ENCODE peak calls at places on chromosomes 6 and 20, in nine cellular contexts. E is tibial artery; W is CD8-positive, alpha-beta T cell; C is osteoblast; D is endodermal cell; H is prostate gland; Z is heart right ventricle; S is uterus; L is IMR-90. X is an unnamed sample.
A peak's percentile ranks its signal among the peaks of the same experiment; 100 is the strongest.

GRCh38 chr6:23446394-23447001 is 679.5 kb upstream of the NRSN1 start:
- DNase-seq in E (no peak), W (no peak), C (peak; percentile 13), D (no peak), H (no peak), Z (no peak), S (no peak), L (peak; percentile 76), X (no peak)

GRCh38 chr20:59785986-59786753 is 147.3 kb downstream of the SYCP2 start:
- DNase-seq in E (no peak), W (no peak), C (peak; percentile 68), D (peak; percentile 32), H (no peak), Z (no peak), S (no peak), L (no peak), X (no peak)

GRCh38 chr6:133645000-133645619 is 243.8 kb upstream of the TCF21 start:
- DNase-seq in E (no peak), W (no peak), C (no peak), D (no peak), H (no peak), Z (no peak), S (no peak), L (peak; percentile 74), X (no peak)

GRCh38 chr6:11514672-11515071 is 22.9 kb upstream of the TMEM170B start:
- DNase-seq in E (no peak), W (no peak), C (no peak), D (no peak), H (no peak), Z (no peak), S (no peak), L (no peak), X (no peak)

GRCh38 chr20:1286267-1287036 is 20.4 kb downstream of the SNPH start:
- DNase-seq in E (no peak), W (peak; percentile 55), C (no peak), D (no peak), H (no peak), Z (no peak), S (no peak), L (no peak), X (peak; percentile 29)

GRCh38 chr6:155187994-155188706 is 75.7 kb upstream of the CLDN20 start:
- DNase-seq in E (no peak), W (no peak), C (peak; percentile 62), D (no peak), H (peak; percentile 44), Z (no peak), S (no peak), L (peak; percentile 66), X (no peak)

GRCh38 chr6:165861226-165861625 is 198.2 kb upstream of the PDE10A start:
- DNase-seq in E (no peak), W (no peak), C (no peak), D (no peak), H (no peak), Z (no peak), S (no peak), L (no peak), X (no peak)

GRCh38 chr20:50540620-50541605 is 30.7 kb downstream of the PTPN1 start:
- DNase-seq in E (no peak), W (no peak), C (peak; percentile 79), D (no peak), H (no peak), Z (no peak), S (no peak), L (peak; percentile 93), X (no peak)

GRCh38 chr6:74510878-74511277 is 695.0 kb downstream of the COL12A1 start:
- DNase-seq in E (no peak), W (no peak), C (no peak), D (no peak), H (no peak), Z (no peak), S (no peak), L (peak; percentile 21), X (no peak)

GRCh38 chr20:63675681-63676368 is 17.7 kb downstream of the RTEL1 start:
- DNase-seq in E (no peak), W (no peak), C (no peak), D (no peak), H (no peak), Z (no peak), S (no peak), L (no peak), X (no peak)

GRCh38 chr20:63667858-63668257 is 9.7 kb downstream of the RTEL1 start:
- DNase-seq in E (no peak), W (no peak), C (no peak), D (no peak), H (no peak), Z (no peak), S (no peak), L (no peak), X (no peak)

GRCh38 chr20:63668351-63668750 is 10.2 kb downstream of the RTEL1 start:
- DNase-seq in E (no peak), W (no peak), C (no peak), D (no peak), H (no peak), Z (no peak), S (no peak), L (no peak), X (no peak)

GRCh38 chr20:63673951-63674350 is 15.8 kb downstream of the RTEL1 start:
- DNase-seq in E (no peak), W (no peak), C (peak; percentile 60), D (no peak), H (no peak), Z (no peak), S (no peak), L (no peak), X (no peak)

GRCh38 chr20:63672666-63673065 is 14.6 kb downstream of the RTEL1 start:
- DNase-seq in E (no peak), W (no peak), C (no peak), D (no peak), H (no peak), Z (no peak), S (no peak), L (no peak), X (no peak)
- H3K36me3 ChIP-seq in E (peaks cover 35% of the 10 kb centered on the region), W (peaks cover 5% of the 10 kb centered on the region), C (peaks cover 40% of the 10 kb centered on the region), D (peaks cover 10% of the 10 kb centered on the region), H (no peaks in the 10 kb centered on the region), Z (peaks cover 65% of the 10 kb centered on the region), S (no peaks in the 10 kb centered on the region), L (peaks cover 45% of the 10 kb centered on the region), X (peaks cover 6% of the 10 kb centered on the region)

DNA sequence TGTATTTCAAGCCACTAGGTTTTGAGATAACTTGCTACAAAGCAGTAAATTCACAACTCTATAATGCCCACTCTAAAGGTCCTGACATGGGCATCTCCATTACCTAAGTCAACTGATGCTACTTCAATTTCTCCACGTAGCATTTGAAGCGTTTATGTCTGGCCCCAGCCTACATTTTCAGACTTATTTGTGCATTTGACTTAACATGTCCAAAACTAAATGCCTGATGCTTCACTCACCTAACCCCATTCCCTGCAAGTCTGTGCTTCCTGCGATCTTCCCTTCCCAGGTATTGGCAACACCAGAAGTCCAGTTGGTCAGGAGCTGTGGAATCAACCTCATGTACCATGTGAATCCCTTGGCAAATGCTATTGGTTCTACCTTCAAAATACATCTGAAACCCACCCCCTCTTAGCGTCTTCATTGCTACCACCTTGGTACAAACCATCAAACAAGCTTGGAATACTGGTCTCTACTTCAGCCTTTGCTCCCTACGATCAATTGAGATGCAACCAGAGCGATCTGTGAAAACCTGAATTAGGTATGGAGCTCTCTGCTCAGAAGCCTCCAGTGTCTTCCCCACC is 12.8 kb upstream of the ZNFX1 start:
- DNase-seq in E (no peak), W (no peak), C (no peak), D (peak; percentile 70), H (no peak), Z (no peak), S (no peak), L (no peak), X (no peak)
- H3K36me3 ChIP-seq in E (peaks cover 56% of the 10 kb centered on the region), W (peaks cover 51% of the 10 kb centered on the region), C (peaks cover 58% of the 10 kb centered on the region), D (peaks cover 70% of the 10 kb centered on the region), H (peaks cover 5% of the 10 kb centered on the region), Z (peaks cover 74% of the 10 kb centered on the region), S (no peaks in the 10 kb centered on the region), L (peaks cover 51% of the 10 kb centered on the region), X (peaks cover 52% of the 10 kb centered on the region)

GRCh38 chr6:169227116-169227515 is 26.5 kb downstream of the THBS2 start:
- DNase-seq in E (no peak), W (no peak), C (no peak), D (no peak), H (no peak), Z (no peak), S (no peak), L (no peak), X (no peak)
- H3K36me3 ChIP-seq in E (peaks cover 50% of the 10 kb centered on the region), W (no peaks in the 10 kb centered on the region), C (peaks cover 100% of the 10 kb centered on the region), D (no peaks in the 10 kb centered on the region), H (no peaks in the 10 kb centered on the region), Z (peaks cover 18% of the 10 kb centered on the region), S (no peaks in the 10 kb centered on the region), L (peaks cover 55% of the 10 kb centered on the region), X (no peaks in the 10 kb centered on the region)

GRCh38 chr6:149852881-149853280 is 11.3 kb downstream of the LRP11 start:
- DNase-seq in E (no peak), W (no peak), C (no peak), D (no peak), H (no peak), Z (no peak), S (no peak), L (no peak), X (no peak)

GRCh38 chr6:149854532-149854931 is 9.6 kb downstream of the LRP11 start:
- DNase-seq in E (no peak), W (no peak), C (no peak), D (no peak), H (no peak), Z (no peak), S (no peak), L (no peak), X (no peak)

GRCh38 chr6:149847943-149848267 is 16.3 kb downstream of the LRP11 start:
- DNase-seq in E (no peak), W (no peak), C (no peak), D (no peak), H (no peak), Z (no peak), S (no peak), L (no peak), X (no peak)

GRCh38 chr6:149852180-149852579 is 12.0 kb downstream of the LRP11 start:
- DNase-seq in E (no peak), W (no peak), C (no peak), D (no peak), H (no peak), Z (no peak), S (no peak), L (peak; percentile 62), X (no peak)

DNA sequence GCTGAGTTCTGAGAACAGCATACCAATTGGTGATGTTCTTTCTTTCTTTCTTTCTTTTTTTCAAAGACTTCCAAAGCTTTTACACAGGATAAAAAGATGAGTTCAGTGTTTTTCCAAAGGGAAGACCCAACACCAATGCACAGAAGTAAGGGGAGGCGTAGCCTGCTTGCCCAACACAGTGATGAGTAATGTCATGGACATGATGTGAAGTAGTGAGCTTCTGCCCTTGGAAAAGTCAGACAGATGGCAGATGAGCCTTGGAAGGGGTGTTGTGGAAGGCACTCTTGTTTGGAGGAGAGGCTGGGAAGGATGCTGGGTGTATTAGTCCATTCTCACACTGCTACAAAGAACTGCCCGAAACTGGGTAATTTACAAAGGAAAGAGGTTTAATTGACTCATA is 12.7 kb downstream of the LRP11 start:
- DNase-seq in E (no peak), W (no peak), C (no peak), D (no peak), H (no peak), Z (no peak), S (no peak), L (peak; percentile 78), X (no peak)
- H3K36me3 ChIP-seq in E (no peaks in the 10 kb centered on the region), W (no peaks in the 10 kb centered on the region), C (peaks cover 4% of the 10 kb centered on the region), D (no peaks in the 10 kb centered on the region), H (peaks cover 3% of the 10 kb centered on the region), Z (peaks cover 5% of the 10 kb centered on the region), S (no peaks in the 10 kb centered on the region), L (peaks cover 4% of the 10 kb centered on the region), X (no peaks in the 10 kb centered on the region)